ENCODE peak calls at places on chromosomes 4 and X, in six cellular contexts. Q is tibial artery, E is lower leg skin, Y is choroid plexus epithelial cell, T is progenitor cell of endocrine pancreas, K is GM12878. A is an unnamed sample.

GRCh38 chrX:72572248-72573157 is at the start of gene HDAC8:
- DNase-seq in E (peak), Y (peak), T (peak), Q (peak), K (peak), A (peak)

GRCh38 chrX:41275661-41276609 is 58.0 kb upstream of the DDX3X start:
- DNase-seq in K (no peak), E (peak), Y (peak), T (peak), Q (peak), A (peak)

GRCh38 chr4:13533670-13534343 is 10.5 kb downstream of the NKX3-2 start:
- DNase-seq in E (no peak), T (no peak), Q (no peak), K (no peak), Y (no peak), A (no peak)

GRCh38 chr4:13415068-13415785 is 68.9 kb downstream of the RAB28 start:
- DNase-seq in T (no peak), E (no peak), K (no peak), Q (no peak), Y (no peak), A (no peak)

GRCh38 chrX:51697397-51697796 is 12.9 kb upstream of the CENPVL1 start:
- DNase-seq in E (no peak), T (no peak), K (no peak), Q (no peak), Y (no peak), A (no peak)

GRCh38 chrX:119272882-119273806 is 37.1 kb downstream of the PGRMC1 start:
- DNase-seq in Q (no peak), E (no peak), Y (peak), K (no peak), T (no peak), A (no peak)

GRCh38 chr4:185721190-185721948 is 90.6 kb downstream of the SORBS2 start:
- DNase-seq in T (no peak), Y (peak), Q (peak), E (peak), K (no peak), A (no peak)

GRCh38 chrX:39756086-39756883 is 341.5 kb downstream of the BCOR start:
- DNase-seq in Q (no peak), T (no peak), E (no peak), K (no peak), Y (no peak), A (no peak)

GRCh38 chr4:121156822-121157769 is 7.0 kb downstream of the TNIP3 start:
- DNase-seq in K (no peak), Y (peak), E (peak), T (peak), Q (peak), A (peak)

GRCh38 chr4:85039526-85039925 is 73.0 kb upstream of the WDFY3 start:
- DNase-seq in Y (peak), E (no peak), K (no peak), Q (no peak), T (no peak), A (no peak)

DNA sequence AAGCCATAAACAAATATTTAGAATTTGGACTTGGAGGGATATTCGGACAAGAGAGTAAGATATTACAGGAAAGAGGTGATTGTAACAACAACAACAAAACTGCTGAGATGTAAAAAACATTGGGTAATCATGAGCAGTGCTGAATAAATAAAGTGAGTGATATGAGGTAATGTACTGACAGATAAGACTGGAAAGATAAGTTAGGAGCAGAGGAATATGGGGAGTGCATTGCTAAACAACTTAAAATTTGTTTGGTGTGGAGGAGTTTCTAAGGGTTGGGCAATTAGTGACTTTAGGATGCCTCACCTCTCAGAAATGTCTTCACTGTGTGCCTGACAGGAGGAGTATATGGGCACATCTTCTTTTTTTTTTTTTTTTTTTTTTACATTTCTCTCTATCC is 637.8 kb upstream of the GRIA3 start:
- DNase-seq in Q (no peak), E (no peak), Y (no peak), K (no peak), T (no peak), A (no peak)
- TF ChIP-seq CTCF in Q (no peak), E (no peak), Y (no peak), K (no peak), T (no peak), A (no peak)

GRCh38 chr4:56668267-56668666 is 12.8 kb downstream of the HOPX start:
- DNase-seq in K (no peak), T (no peak), E (no peak), Q (no peak), Y (no peak), A (no peak)
- TF ChIP-seq CTCF in K (peak), T (peak), E (no peak), Q (no peak), Y (peak), A (no peak)

DNA sequence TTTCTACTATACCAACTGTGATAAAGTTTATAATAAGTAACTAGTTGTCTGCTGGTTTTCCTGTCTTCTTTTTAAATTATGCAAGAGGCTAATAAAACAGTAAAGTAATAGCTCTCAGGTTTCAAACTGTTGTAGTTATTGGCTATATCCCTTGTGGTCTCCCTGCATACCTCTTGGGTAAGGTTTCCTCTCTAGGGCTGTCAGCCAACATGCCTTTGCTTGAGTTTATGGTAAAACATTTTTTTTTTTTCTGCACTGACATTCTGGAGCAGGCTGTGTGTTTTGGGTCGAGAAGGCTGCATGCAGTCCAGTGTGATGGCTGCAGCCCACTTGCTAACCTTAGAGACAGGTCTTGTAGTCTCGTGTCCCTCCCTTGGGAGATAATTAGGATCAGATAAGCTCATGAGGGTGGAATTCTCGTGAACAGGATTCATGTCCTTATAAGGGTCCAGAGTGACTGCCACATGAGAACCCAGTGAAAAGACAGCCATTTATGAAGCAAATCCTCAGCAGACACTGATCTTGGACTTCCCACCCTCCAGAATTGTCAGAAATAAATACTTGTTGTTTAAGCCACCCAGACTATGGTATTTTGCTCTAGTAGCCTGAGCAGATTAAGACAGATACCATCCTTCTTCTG is 831.2 kb downstream of the CCSER1 start:
- DNase-seq in Q (no peak), T (no peak), K (no peak), Y (peak), E (no peak), A (no peak)
- TF ChIP-seq CTCF in Q (no peak), T (no peak), K (no peak), Y (no peak), E (no peak), A (no peak)

DNA sequence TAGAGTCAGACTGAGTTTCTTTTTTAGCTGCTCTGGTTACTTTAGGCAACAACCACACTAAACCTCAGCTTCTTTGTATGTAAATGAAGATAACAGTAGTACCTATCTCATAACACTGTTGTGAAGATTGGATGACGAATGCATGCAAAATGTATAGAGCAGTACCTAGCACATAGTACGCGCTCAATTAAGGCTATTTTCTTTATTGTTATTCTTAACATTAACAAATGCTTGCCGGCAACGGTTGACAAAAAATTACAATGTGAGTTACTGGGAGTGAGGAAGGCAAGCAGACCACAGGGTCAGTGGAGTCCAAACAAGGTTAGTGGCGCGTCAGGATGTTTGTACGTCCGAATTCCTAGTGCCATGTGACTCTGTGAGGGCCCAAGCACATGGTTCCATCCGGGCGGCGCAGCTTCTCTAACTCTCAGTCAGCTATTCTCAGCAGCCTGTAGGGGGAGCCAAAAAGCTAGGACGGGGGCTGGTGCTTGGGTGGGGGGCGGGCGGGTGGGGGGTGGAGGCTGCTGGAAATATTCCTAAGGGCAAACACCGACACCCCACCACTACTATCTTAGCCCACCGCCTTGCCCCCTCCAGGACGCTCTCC is 795 bp upstream of the NALF2 start:
- DNase-seq in E (no peak), T (no peak), K (no peak), Q (no peak), Y (no peak), A (no peak)
- TF ChIP-seq CTCF in E (no peak), T (peak), K (no peak), Q (no peak), Y (peak), A (peak)

GRCh38 chrX:151701071-151701470 is 5.8 kb downstream of the PRRG3 start:
- DNase-seq in K (no peak), Y (no peak), T (no peak), E (no peak), Q (no peak), A (no peak)
- TF ChIP-seq CTCF in K (no peak), Y (no peak), T (no peak), E (no peak), Q (no peak), A (no peak)

GRCh38 chr4:25792200-25792791 is 70.5 kb downstream of the SEL1L3 start:
- DNase-seq in K (no peak), Y (peak), T (no peak), E (no peak), Q (no peak), A (no peak)
- TF ChIP-seq CTCF in K (peak), Y (peak), T (peak), E (no peak), Q (no peak), A (no peak)

DNA sequence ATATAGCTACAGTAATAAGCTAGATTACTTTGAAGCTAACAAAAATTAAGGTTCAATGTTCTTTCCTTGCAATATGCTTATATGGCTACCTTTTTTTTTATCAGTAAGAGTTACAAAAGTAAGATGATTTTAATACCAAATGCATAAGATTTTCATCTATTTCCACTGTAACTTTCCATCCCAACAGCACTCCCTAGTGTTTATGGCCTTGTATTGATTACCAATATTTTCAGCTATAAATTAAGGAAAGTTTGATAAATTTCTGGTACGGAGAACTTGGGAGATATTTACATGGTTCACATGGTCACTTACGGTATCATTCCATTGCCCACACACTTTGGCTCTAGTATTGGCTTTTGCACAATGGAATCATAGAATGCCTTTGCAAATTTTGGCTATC is 448.9 kb upstream of the PABPC4L start:
- DNase-seq in K (no peak), T (no peak), Q (no peak), Y (no peak), E (no peak), A (no peak)
- TF ChIP-seq CTCF in K (no peak), T (no peak), Q (no peak), Y (no peak), E (no peak), A (no peak)

DNA sequence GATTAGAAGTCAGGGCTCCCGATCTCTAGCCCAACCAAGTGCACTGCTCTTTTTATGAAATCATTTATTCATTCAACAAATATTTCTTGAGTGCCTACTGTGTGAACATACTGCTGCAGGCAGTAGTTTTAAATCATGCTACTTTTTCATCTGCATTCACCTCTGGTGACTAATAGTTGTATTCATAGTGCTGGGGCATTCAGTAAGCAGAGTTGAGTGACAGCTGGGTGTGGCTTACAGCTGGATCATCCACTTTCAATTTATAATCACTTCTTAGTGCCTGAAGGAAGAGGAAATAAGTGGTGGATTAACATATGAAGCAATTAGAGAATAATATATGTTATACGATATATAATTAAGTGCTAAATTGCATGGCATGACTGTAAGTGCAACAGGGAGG is 94.0 kb upstream of the HPRT1 start:
- DNase-seq in E (no peak), Y (no peak), K (no peak), T (no peak), Q (no peak), A (no peak)
- TF ChIP-seq CTCF in E (no peak), Y (no peak), K (no peak), T (no peak), Q (no peak), A (no peak)